ENCODE peak calls at places on chromosomes 4 and X, in six cellular contexts. L is HCT116, A is K562, O is upper lobe of left lung, Q is HepG2, Y is GM12878. V is an unnamed sample.

GRCh38 chrX:129843209-129843458 is 552 bp downstream of the ZDHHC9 start:
- ATAC-seq in Y (no peak), O (no peak), A (no peak), Q (no peak), L (no peak), V (no peak)

GRCh38 chr4:119733431-119733830 is 104.8 kb upstream of the PDE5A start:
- ATAC-seq in Q (no peak), A (no peak), O (no peak), Y (no peak), L (no peak), V (no peak)

GRCh38 chr4:99652596-99653436 is 4.8 kb downstream of the C4orf54 start:
- ATAC-seq in O (no peak), Y (no peak), L (no peak), A (peak), Q (no peak), V (no peak)

GRCh38 chr4:77045490-77045889 is 30.3 kb downstream of the CCNI start:
- ATAC-seq in Q (no peak), A (peak), O (no peak), L (no peak), Y (no peak), V (no peak)

GRCh38 chrX:18733273-18733672 is 25.8 kb downstream of the PPEF1 start:
- ATAC-seq in L (no peak), O (no peak), A (no peak), Q (no peak), Y (no peak), V (no peak)

GRCh38 chr4:169251291-169252235 is 19.2 kb downstream of the SH3RF1 start:
- ATAC-seq in Q (peak), Y (no peak), O (no peak), A (no peak), L (peak), V (no peak)

GRCh38 chr4:158535130-158535614 is 13.5 kb downstream of the RXFP1 start:
- ATAC-seq in L (no peak), O (no peak), Q (no peak), Y (peak), A (peak), V (no peak)

GRCh38 chrX:153226344-153227190 is 47.5 kb downstream of the MAGEA1 start:
- ATAC-seq in A (peak), Y (no peak), Q (no peak), L (peak), O (peak), V (peak)

GRCh38 chrX:150473371-150473770 is 95.0 kb upstream of the MTM1 start:
- ATAC-seq in Q (no peak), O (no peak), L (no peak), Y (no peak), A (no peak), V (no peak)

GRCh38 chr4:3675251-3676115 is 90.7 kb upstream of the ADRA2C start:
- ATAC-seq in A (peak), O (no peak), Q (peak), Y (no peak), L (peak), V (no peak)

GRCh38 chr4:82797591-82798081 is 960 bp downstream of the SCD5 start:
- ATAC-seq in L (peak), Q (peak), O (no peak), A (no peak), Y (no peak), V (no peak)

GRCh38 chr4:68906238-68907137 is 45.1 kb downstream of the UGT2A3 start:
- ATAC-seq in O (peak), Y (peak), Q (no peak), A (no peak), L (no peak), V (peak)

GRCh38 chrX:105480646-105481310 is 260.3 kb upstream of the TEX13A start:
- ATAC-seq in O (no peak), Y (no peak), Q (no peak), L (no peak), A (no peak), V (no peak)

GRCh38 chrX:110201799-110202198 is 116.1 kb downstream of the AMMECR1 start:
- ATAC-seq in L (no peak), Y (no peak), A (no peak), O (no peak), Q (no peak), V (no peak)

GRCh38 chrX:112852850-112853249 is 12.2 kb upstream of the AMOT start:
- ATAC-seq in O (no peak), Q (no peak), Y (no peak), A (no peak), L (no peak), V (no peak)

GRCh38 chrX:77917294-77917933 is 6.9 kb downstream of the ATP7A start:
- ATAC-seq in Q (peak), L (no peak), O (no peak), A (no peak), Y (peak), V (no peak)

GRCh38 chrX:122246937-122247336 is 937.1 kb upstream of the GRIA3 start:
- ATAC-seq in Y (no peak), L (no peak), O (no peak), Q (no peak), A (no peak), V (no peak)

GRCh38 chrX:9677098-9677739 is 88.4 kb downstream of the GPR143 start:
- ATAC-seq in L (no peak), Q (no peak), Y (peak), A (no peak), O (no peak), V (peak)

GRCh38 chrX:97399400-97399799 is 515.7 kb downstream of the RPA4 start:
- ATAC-seq in Y (peak), L (no peak), A (peak), O (no peak), Q (no peak), V (no peak)

GRCh38 chrX:10166731-10167149 is 10.0 kb downstream of the CLCN4 start:
- ATAC-seq in Y (peak), L (no peak), Q (peak), A (peak), O (no peak), V (peak)

GRCh38 chr4:88027611-88028608 is 20.5 kb downstream of the PKD2 start:
- ATAC-seq in O (no peak), Q (no peak), Y (no peak), L (no peak), A (no peak), V (peak)

GRCh38 chr4:41749650-41750049 is 1.1 kb upstream of the PHOX2B start:
- ATAC-seq in O (no peak), Q (no peak), A (no peak), Y (no peak), L (no peak), V (no peak)

GRCh38 chr4:41748074-41748787 is at the start of gene PHOX2B:
- ATAC-seq in Q (no peak), L (no peak), O (no peak), Y (no peak), A (no peak), V (no peak)

GRCh38 chr4:41750158-41750623 is 1.7 kb upstream of the PHOX2B start:
- ATAC-seq in Q (no peak), O (no peak), L (no peak), A (no peak), Y (no peak), V (no peak)

GRCh38 chr4:41747230-41748055 is 1.1 kb downstream of the PHOX2B start:
- ATAC-seq in A (no peak), L (no peak), Y (no peak), Q (no peak), O (no peak), V (no peak)

DNA sequence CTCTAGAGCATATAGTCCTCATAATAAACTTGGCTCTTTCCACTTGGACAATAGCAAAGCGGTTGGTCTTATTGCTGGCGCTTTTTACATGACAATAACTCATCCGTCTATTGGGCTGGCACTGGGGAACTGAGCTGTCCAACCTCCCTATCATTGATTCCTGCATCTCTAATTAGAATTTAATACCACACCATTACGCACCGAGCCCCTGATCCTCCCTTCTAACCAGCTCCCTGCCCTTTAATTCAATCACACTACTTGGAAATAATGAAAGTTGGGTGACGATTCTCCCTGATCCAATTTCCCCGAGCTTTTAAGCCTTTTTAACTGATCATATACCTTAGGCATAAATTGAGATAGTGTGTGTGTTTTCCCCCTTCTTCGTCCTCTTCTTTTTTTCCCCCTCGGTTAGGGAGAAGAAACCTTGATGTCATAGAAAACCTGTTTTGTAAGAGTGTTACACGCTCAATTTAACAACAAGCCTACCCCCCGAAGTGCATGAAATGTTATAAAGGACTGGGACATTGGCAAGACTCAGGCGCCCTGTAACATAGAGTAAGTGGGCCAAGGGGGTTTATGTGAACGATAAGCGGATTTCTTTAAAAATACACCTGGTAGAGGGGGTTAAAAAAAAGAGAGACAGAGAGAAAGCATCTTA is 392 bp upstream of the PHOX2B start:
- ATAC-seq in A (no peak), L (no peak), O (no peak), Q (no peak), Y (no peak), V (no peak)
- TF ChIP-seq POLR2AphosphoS5 in A (no peak), L (no peak), O (no peak), Q (no peak), Y (no peak), V (no peak)

GRCh38 chr4:164935363-164935762 is 42.1 kb downstream of the TRIM61 start:
- ATAC-seq in Q (peak), A (peak), L (peak), Y (peak), O (no peak), V (no peak)

GRCh38 chr4:164926301-164926700 is 49.3 kb downstream of the APELA start:
- ATAC-seq in Y (no peak), O (no peak), Q (no peak), L (no peak), A (no peak), V (no peak)

GRCh38 chr4:164930647-164931046 is 46.8 kb downstream of the TRIM61 start:
- ATAC-seq in Y (no peak), O (no peak), A (no peak), Q (no peak), L (no peak), V (no peak)

GRCh38 chr4:164933244-164933643 is 44.2 kb downstream of the TRIM61 start:
- ATAC-seq in Q (no peak), Y (no peak), O (peak), L (no peak), A (no peak), V (no peak)

GRCh38 chr4:164931551-164932324 is 45.7 kb downstream of the TRIM61 start:
- ATAC-seq in Y (no peak), A (no peak), O (no peak), L (peak), Q (no peak), V (no peak)
- TF ChIP-seq POLR2AphosphoS5 in Y (no peak), A (no peak), O (no peak), L (no peak), Q (no peak), V (no peak)

GRCh38 chr4:186067757-186068385 is 1.1 kb upstream of the TLR3 start:
- ATAC-seq in A (peak), O (peak), L (peak), Y (peak), Q (peak), V (peak)
- TF ChIP-seq POLR2AphosphoS5 in A (no peak), O (peak), L (peak), Y (no peak), Q (no peak), V (peak)

DNA sequence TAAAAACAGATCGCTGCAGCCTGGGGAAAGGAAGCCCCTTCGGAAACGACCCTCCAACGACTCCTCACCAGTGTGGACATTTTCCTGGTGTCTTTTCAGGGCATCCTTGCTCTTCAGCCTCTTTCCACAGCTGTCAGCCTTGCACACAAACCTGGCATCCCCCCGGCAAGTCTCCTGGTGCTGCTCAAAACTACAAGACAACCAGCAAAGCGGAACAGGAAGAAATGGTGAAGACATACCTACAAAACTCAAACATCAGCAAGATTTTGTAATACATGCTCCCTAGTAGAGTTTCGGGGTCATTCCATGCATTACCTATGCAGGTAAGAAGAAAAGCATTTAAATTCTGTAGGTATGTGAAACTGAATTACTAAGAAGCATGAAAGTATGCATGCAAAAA is 106.1 kb downstream of the PRDM5 start:
- ATAC-seq in L (no peak), O (no peak), A (no peak), Q (no peak), Y (no peak), V (no peak)
- TF ChIP-seq POLR2AphosphoS5 in L (no peak), O (no peak), A (no peak), Q (no peak), Y (no peak), V (no peak)

GRCh38 chr4:166045457-166045856 is 172.4 kb downstream of the TLL1 start:
- ATAC-seq in Q (no peak), O (no peak), A (no peak), L (no peak), Y (peak), V (no peak)
- TF ChIP-seq POLR2AphosphoS5 in Q (no peak), O (no peak), A (no peak), L (no peak), Y (no peak), V (no peak)

GRCh38 chrX:74924449-74925209 is 623 bp downstream of the NEXMIF start:
- ATAC-seq in A (no peak), Q (peak), L (no peak), O (peak), Y (peak), V (peak)

GRCh38 chrX:74922922-74923321 is 2.3 kb downstream of the NEXMIF start:
- ATAC-seq in L (no peak), Y (peak), Q (no peak), O (no peak), A (no peak), V (no peak)

GRCh38 chrX:74931214-74931613 is 6.0 kb upstream of the NEXMIF start:
- ATAC-seq in Q (peak), A (no peak), Y (peak), L (no peak), O (peak), V (no peak)

GRCh38 chrX:74923942-74924448 is 1.3 kb downstream of the NEXMIF start:
- ATAC-seq in O (no peak), Y (peak), L (no peak), Q (no peak), A (no peak), V (peak)

DNA sequence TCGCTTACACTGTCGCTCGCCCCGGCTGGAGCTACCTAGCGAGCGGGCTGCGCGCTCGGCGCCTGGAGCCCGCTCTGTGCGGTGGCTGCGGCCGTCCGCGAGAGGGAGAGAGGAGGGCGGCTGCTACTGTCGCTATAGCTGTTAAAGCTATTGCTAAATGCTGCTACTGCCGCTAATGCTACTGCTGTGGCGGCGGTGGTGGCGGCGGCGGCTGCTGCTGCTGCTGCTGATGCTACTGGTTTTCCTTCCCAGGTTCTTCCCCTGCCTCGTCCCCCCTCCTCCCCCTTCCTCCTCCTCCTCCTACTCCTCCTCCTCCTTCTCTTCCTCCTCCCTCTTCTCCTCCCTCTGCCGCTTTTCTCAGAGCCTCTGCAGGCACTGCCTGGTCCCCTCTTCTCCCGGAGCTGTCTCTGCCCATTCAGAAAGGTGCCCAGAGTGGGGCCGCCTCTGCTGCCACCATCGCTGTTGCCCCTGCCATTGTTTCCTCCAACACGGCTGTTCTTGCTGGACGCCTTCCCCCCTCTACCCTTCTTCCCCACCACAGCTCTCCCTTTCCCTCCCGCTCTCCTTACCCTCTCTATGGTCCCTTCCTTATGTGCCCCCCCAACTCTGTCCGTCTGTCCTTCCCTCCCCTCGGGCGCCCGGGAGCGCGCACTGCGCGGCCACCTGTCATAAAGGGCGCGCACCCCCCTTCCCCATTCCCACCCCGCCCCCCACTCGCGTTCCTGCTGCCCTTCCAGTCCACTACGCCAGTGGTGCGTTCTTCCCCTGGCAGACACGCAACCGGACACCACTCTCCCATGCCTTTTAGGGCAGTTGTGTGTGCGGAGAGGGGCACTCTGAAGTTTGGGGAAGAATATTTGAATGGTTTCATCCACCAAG is at the start of gene NEXMIF:
- ATAC-seq in A (no peak), O (peak), Y (peak), L (no peak), Q (peak), V (peak)
- TF ChIP-seq POLR2AphosphoS5 in A (no peak), O (no peak), Y (no peak), L (no peak), Q (no peak), V (peak)

DNA sequence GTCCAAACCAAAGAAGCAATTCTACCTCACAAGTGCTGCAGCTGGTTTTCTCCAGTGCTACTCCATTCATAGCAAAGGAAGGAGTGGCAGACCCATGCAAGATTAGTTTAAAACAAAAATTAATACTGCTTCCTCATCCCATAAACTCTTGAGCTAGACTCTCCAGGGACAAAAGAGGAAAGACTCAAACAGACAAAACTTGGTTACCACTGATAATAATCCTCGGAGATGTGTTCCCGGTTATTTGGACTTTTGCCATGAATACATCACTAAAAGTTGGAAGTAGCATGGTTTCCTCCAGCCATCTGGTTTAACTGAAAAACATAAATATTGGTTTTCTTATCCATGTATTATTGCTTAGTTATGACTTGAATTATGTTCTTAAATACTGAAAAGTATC is 401.7 kb downstream of the PABPC4L start:
- ATAC-seq in A (no peak), Y (no peak), L (no peak), O (no peak), Q (no peak), V (no peak)
- TF ChIP-seq POLR2AphosphoS5 in A (no peak), Y (no peak), L (no peak), O (no peak), Q (no peak), V (no peak)

GRCh38 chr4:982814-983213 is 4.0 kb upstream of the IDUA start:
- ATAC-seq in Y (no peak), O (no peak), Q (no peak), L (no peak), A (no peak), V (no peak)

GRCh38 chr4:986949-987688 is at the start of gene IDUA:
- ATAC-seq in A (peak), O (peak), L (peak), Y (peak), Q (peak), V (peak)

GRCh38 chr4:986428-986948 is 356 bp upstream of the IDUA start:
- ATAC-seq in Q (no peak), O (no peak), L (peak), Y (peak), A (peak), V (peak)

GRCh38 chr4:984336-985054 is 2.3 kb upstream of the IDUA start:
- ATAC-seq in L (peak), Q (no peak), A (no peak), O (no peak), Y (no peak), V (no peak)

GRCh38 chr4:985123-985830 is 1.6 kb upstream of the IDUA start:
- ATAC-seq in Q (peak), O (peak), Y (peak), A (peak), L (peak), V (no peak)
- TF ChIP-seq POLR2AphosphoS5 in Q (peak), O (no peak), Y (no peak), A (peak), L (peak), V (no peak)